ENCODE peak calls at places on chromosome 18, in ten cellular contexts. O is tibial artery, Y is SK-N-SH, L is AG04450, A is prostate gland, J is DND-41, H is K562, F is spleen, M is cardiac muscle cell, C is A549. V is an unnamed sample.

GRCh38 chr18:23037646-23038045 is 97.6 kb upstream of the CABLES1 start:
- DNase-seq in O (no peak), Y (no peak), L (no peak), A (no peak), J (no peak), H (no peak), F (no peak), M (no peak), C (no peak), V (no peak)

GRCh38 chr18:26008096-26008495 is 82.3 kb downstream of the SS18 start:
- DNase-seq in O (no peak), Y (no peak), L (no peak), A (no peak), J (no peak), H (no peak), F (no peak), M (no peak), C (no peak), V (no peak)

GRCh38 chr18:67379991-67380390 is 136.5 kb downstream of the DSEL start:
- DNase-seq in O (no peak), Y (no peak), L (no peak), A (no peak), J (no peak), H (no peak), F (no peak), M (no peak), C (no peak), V (no peak)

GRCh38 chr18:50790956-50791355 is 28.9 kb downstream of the MRO start:
- DNase-seq in O (no peak), Y (no peak), L (no peak), A (no peak), J (no peak), H (no peak), F (no peak), M (no peak), C (no peak), V (no peak)

GRCh38 chr18:26307161-26307773 is 81.0 kb downstream of the TAF4B start:
- DNase-seq in O (no peak), Y (peak), L (peak), A (peak), J (peak), H (peak), F (no peak), M (peak), C (peak), V (no peak)

GRCh38 chr18:24016643-24017042 is 2.1 kb downstream of the TTC39C start:
- DNase-seq in O (no peak), Y (peak), L (no peak), A (no peak), J (no peak), H (no peak), F (no peak), M (no peak), C (peak), V (no peak)

GRCh38 chr18:48328473-48329205 is 80.5 kb downstream of the ZBTB7C start:
- DNase-seq in O (no peak), Y (no peak), L (no peak), A (no peak), J (no peak), H (no peak), F (peak), M (peak), C (no peak), V (no peak)

GRCh38 chr18:48893559-48894265 is 57.1 kb downstream of the SMAD7 start:
- DNase-seq in O (peak), Y (no peak), L (no peak), A (peak), J (no peak), H (no peak), F (peak), M (no peak), C (no peak), V (no peak)

GRCh38 chr18:25370391-25370790 is 18.4 kb upstream of the ZNF521 start:
- DNase-seq in O (no peak), Y (no peak), L (no peak), A (no peak), J (no peak), H (no peak), F (no peak), M (no peak), C (no peak), V (no peak)

GRCh38 chr18:71194438-71194837 is 905.6 kb downstream of the SOCS6 start:
- DNase-seq in O (no peak), Y (peak), L (no peak), A (no peak), J (no peak), H (no peak), F (no peak), M (no peak), C (no peak), V (no peak)

GRCh38 chr18:73888565-73888964 is 259.1 kb downstream of the FBXO15 start:
- DNase-seq in O (no peak), Y (no peak), L (no peak), A (no peak), J (no peak), H (no peak), F (no peak), M (no peak), C (no peak), V (no peak)

GRCh38 chr18:40133253-40133652 is 1821.8 kb upstream of the PIK3C3 start:
- DNase-seq in O (no peak), Y (no peak), L (no peak), A (no peak), J (no peak), H (no peak), F (no peak), M (no peak), C (no peak), V (no peak)

GRCh38 chr18:36602620-36603019 is 226.2 kb downstream of the TPGS2 start:
- DNase-seq in O (no peak), Y (no peak), L (no peak), A (no peak), J (no peak), H (no peak), F (no peak), M (no peak), C (no peak), V (no peak)

GRCh38 chr18:75307530-75307929 is 96.9 kb downstream of the TSHZ1 start:
- DNase-seq in O (no peak), Y (no peak), L (no peak), A (no peak), J (no peak), H (no peak), F (no peak), M (no peak), C (no peak), V (no peak)

GRCh38 chr18:11005528-11005927 is 143.8 kb downstream of the PIEZO2 start:
- DNase-seq in O (no peak), Y (no peak), L (peak), A (no peak), J (no peak), H (no peak), F (no peak), M (peak), C (peak), V (no peak)
- H3K27ac ChIP-seq in O (no peak), Y (no peak), L (peak), A (no peak), J (no peak), H (no peak), F (no peak), M (no peak), C (peak), V (no peak)

GRCh38 chr18:55577812-55578539 is 10.0 kb downstream of the TCF4 start:
- DNase-seq in O (no peak), Y (peak), L (no peak), A (no peak), J (no peak), H (no peak), F (no peak), M (no peak), C (no peak), V (no peak)
- TF ChIP-seq CTCF in O (no peak), Y (peak), L (no peak), A (no peak), J (peak), H (peak), F (no peak), M (no peak), C (peak), V (no peak)

GRCh38 chr18:27991391-27991790 is 185.5 kb downstream of the CDH2 start:
- DNase-seq in O (no peak), Y (no peak), L (no peak), A (no peak), J (no peak), H (no peak), F (no peak), M (peak), C (no peak), V (no peak)

GRCh38 chr18:27983780-27984179 is 193.2 kb downstream of the CDH2 start:
- DNase-seq in O (no peak), Y (no peak), L (no peak), A (no peak), J (no peak), H (no peak), F (no peak), M (no peak), C (no peak), V (no peak)

DNA sequence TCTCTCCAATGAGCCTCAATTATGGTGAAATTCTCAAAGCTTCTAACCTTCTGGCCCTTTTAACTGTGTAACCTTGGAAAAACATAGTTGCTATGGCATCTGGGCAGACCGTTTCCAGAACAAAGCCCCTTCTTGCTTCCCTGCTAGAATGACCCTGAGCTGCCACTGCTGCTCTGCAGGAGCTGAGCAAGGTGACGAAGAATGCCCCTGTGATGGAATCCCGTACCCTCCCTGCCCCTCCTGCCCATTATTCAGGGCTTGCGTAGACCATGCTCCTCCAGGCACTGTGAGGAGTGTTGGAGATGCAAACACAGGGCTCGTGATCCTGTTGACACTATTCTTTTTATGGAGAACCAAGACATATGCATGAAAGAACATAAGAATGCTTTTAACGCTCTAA is 191.1 kb downstream of the CDH2 start:
- DNase-seq in O (no peak), Y (no peak), L (no peak), A (no peak), J (no peak), H (no peak), F (no peak), M (no peak), C (no peak), V (no peak)
- H3K27ac ChIP-seq in O (no peak), Y (no peak), L (no peak), A (no peak), J (no peak), H (no peak), F (no peak), M (peak), C (no peak), V (no peak)

DNA sequence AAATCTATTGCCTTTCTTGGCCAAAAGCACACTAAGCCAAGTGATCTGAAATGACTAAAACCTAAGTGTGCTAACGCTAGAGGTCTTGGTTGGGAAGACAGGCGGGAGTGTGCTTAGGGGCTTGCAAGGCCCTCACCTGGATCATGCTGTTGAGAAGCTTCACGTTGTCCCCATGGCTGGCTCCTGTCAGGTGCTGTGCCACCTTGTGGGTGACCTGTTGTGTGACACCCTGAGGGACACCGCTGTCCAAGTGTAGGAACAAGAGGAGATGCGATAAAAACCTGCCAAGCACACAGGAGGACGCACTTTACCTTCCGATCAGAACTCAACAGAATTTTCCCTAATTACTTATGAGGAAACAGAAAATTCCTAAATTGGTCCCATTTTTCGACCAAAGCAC is 50.8 kb downstream of the EPG5 start:
- DNase-seq in O (no peak), Y (no peak), L (no peak), A (no peak), J (no peak), H (peak), F (peak), M (no peak), C (no peak), V (no peak)
- TF ChIP-seq CTCF in O (no peak), Y (peak), L (peak), A (peak), J (peak), H (peak), F (no peak), M (no peak), C (no peak), V (no peak)

GRCh38 chr18:9477509-9477908 is 2.2 kb downstream of the RALBP1 start:
- DNase-seq in O (no peak), Y (no peak), L (no peak), A (no peak), J (no peak), H (no peak), F (no peak), M (no peak), C (no peak), V (no peak)
- H3K27ac ChIP-seq in O (no peak), Y (no peak), L (no peak), A (no peak), J (no peak), H (peak), F (no peak), M (no peak), C (no peak), V (no peak)

GRCh38 chr18:13726228-13726971 is at the start of the genes FAM210A and RNMT:
- DNase-seq in O (peak), Y (peak), L (peak), A (peak), J (peak), H (peak), F (peak), M (peak), C (peak), V (peak)
- TF ChIP-seq CTCF in O (no peak), Y (peak), L (no peak), A (peak), J (peak), H (peak), F (no peak), M (peak), C (no peak), V (no peak)

GRCh38 chr18:76446321-76446720 is 48.7 kb downstream of the ZNF516 start:
- DNase-seq in O (no peak), Y (no peak), L (no peak), A (no peak), J (no peak), H (no peak), F (peak), M (no peak), C (no peak), V (no peak)
- H3K27ac ChIP-seq in O (no peak), Y (no peak), L (peak), A (peak), J (no peak), H (no peak), F (peak), M (no peak), C (no peak), V (no peak)

GRCh38 chr18:10131783-10132381 is 218.1 kb downstream of the VAPA start:
- DNase-seq in O (no peak), Y (peak), L (no peak), A (no peak), J (no peak), H (no peak), F (no peak), M (no peak), C (no peak), V (no peak)
- TF ChIP-seq CTCF in O (no peak), Y (no peak), L (no peak), A (no peak), J (no peak), H (no peak), F (no peak), M (no peak), C (no peak), V (no peak)